ENCODE peak calls at places on chromosomes 6 and 20, in four cellular contexts. W, F, V and Y are unnamed samples.

GRCh38 chr20:45905505-45906079 is 6.4 kb downstream of the PLTP start:
- DNase-seq in W (peak; percentile 91), F (no peak), V (peak; percentile 92), Y (no peak)

GRCh38 chr6:53825514-53826321 is 30.9 kb downstream of the LRRC1 start:
- DNase-seq in W (no peak), F (no peak), V (no peak), Y (no peak)

GRCh38 chr6:115613488-115613887 is 447.2 kb downstream of the FRK start:
- DNase-seq in W (no peak), F (no peak), V (no peak), Y (no peak)

GRCh38 chr20:41138217-41138526 is 829 bp downstream of the PLCG1 start:
- DNase-seq in W (no peak), F (no peak), V (no peak), Y (no peak)

GRCh38 chr6:111794716-111795452 is 78.4 kb downstream of the FYN start:
- DNase-seq in W (no peak), F (no peak), V (no peak), Y (no peak)

GRCh38 chr6:13427838-13428527 is 59.4 kb downstream of the GFOD1 start:
- DNase-seq in W (no peak), F (no peak), V (no peak), Y (peak; percentile 16)

GRCh38 chr6:41642960-41643898 is 5.0 kb downstream of the MDFI start:
- DNase-seq in W (no peak), F (no peak), V (no peak), Y (no peak)

GRCh38 chr6:17505062-17505476 is 95.0 kb upstream of the FAM8A1 start:
- DNase-seq in W (no peak), F (no peak), V (no peak), Y (no peak)

GRCh38 chr20:3471397-3472021 is 691 bp downstream of the ATRN start:
- DNase-seq in W (no peak), F (no peak), V (no peak), Y (no peak)

GRCh38 chr20:24949756-24950127 is 673 bp downstream of the CST7 start:
- DNase-seq in W (no peak), F (no peak), V (no peak), Y (no peak)

GRCh38 chr20:64102647-64103354 is 4.6 kb downstream of the NPBWR2 start:
- DNase-seq in W (no peak), F (no peak), V (no peak), Y (no peak)

GRCh38 chr20:23050847-23051627 is 1.6 kb upstream of the THBD start:
- DNase-seq in W (peak; percentile 75), F (peak; percentile 87), V (peak; percentile 63), Y (no peak)

GRCh38 chr6:160494576-160494975 is 146.4 kb downstream of the SLC22A3 start:
- DNase-seq in W (no peak), F (no peak), V (no peak), Y (no peak)

GRCh38 chr20:53834044-53834442 is 236.4 kb downstream of the BCAS1 start:
- DNase-seq in W (no peak), F (no peak), V (no peak), Y (no peak)

GRCh38 chr6:10410214-10410873 is 4.5 kb downstream of the TFAP2A start:
- DNase-seq in W (no peak), F (no peak), V (peak; percentile 25), Y (no peak)

GRCh38 chr20:10861086-10861485 is 187.3 kb upstream of the JAG1 start:
- DNase-seq in W (no peak), F (no peak), V (peak; percentile 82), Y (no peak)

DNA sequence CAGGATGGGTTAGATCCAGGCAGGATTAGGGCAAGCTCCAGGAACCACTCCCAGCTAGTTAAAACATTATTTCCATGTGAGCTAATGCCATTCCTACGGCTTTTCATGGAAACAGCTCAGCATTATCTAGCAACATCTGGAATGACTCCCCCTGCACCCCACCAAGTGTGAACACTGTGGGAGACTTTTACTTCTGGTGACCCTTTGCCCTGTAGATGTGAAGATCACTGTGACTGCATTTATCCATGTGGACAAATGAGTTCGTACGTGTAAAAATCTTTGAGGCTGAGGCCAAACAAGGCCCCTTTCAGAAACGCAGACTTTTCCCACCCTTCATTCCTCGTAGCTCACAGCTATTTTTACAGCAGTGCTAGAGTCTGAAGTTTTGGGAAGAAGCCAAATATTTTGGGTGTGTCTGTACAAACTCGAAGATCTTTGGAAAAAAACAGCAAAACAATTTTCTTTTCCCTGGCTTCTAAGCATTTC is 221.8 kb upstream of the SOX4 start:
- DNase-seq in W (no peak), F (no peak), V (peak; percentile 26), Y (no peak)
- H3K27ac ChIP-seq in W (no peak overlapping the region), F (no peak overlapping the region), V (no peak overlapping the region), Y (no peak overlapping the region)

DNA sequence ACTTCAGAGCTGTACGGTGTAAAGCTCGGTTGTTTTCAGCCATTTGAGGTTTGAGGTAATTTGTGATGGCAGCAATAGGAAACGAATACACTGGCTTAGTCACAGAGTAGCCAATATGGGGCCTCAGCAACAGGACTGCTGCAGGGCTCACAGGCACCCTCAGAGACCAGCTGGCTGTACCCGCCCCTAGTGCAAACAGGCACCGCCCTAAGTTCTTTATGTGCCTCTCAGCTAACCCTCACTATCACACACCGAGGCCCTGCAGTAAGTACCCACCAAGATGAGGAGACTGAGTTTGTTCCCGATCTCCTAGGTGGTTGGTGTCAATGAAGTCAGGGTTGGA is 11.2 kb upstream of the SERPINB9 start:
- DNase-seq in W (no peak), F (no peak), V (no peak), Y (no peak)
- H3K27ac ChIP-seq in W (no peak overlapping the region), F (no peak overlapping the region), V (no peak overlapping the region), Y (no peak overlapping the region)

GRCh38 chr6:151012321-151013294 is 147.1 kb downstream of the MTHFD1L start:
- DNase-seq in W (no peak), F (no peak), V (no peak), Y (no peak)
- H3K27ac ChIP-seq in W (no peak overlapping the region), F (no peak overlapping the region), V (no peak overlapping the region), Y (no peak overlapping the region)

GRCh38 chr6:166620478-166621113 is 6.5 kb downstream of the RPS6KA2 start:
- DNase-seq in W (no peak), F (no peak), V (no peak), Y (no peak)

GRCh38 chr6:166618251-166618650 is 8.8 kb downstream of the RPS6KA2 start:
- DNase-seq in W (no peak), F (no peak), V (no peak), Y (no peak)

GRCh38 chr6:166621114-166621540 is 5.9 kb downstream of the RPS6KA2 start:
- DNase-seq in W (no peak), F (no peak), V (no peak), Y (no peak)

GRCh38 chr6:166618866-166619761 is 7.9 kb downstream of the RPS6KA2 start:
- DNase-seq in W (no peak), F (no peak), V (no peak), Y (no peak)

GRCh38 chr6:166619912-166620311 is 7.1 kb downstream of the RPS6KA2 start:
- DNase-seq in W (no peak), F (no peak), V (peak; percentile 87), Y (no peak)
- H3K27ac ChIP-seq in W (no peak overlapping the region), F (no peak overlapping the region), V (peak overlapping the region; percentile 61), Y (no peak overlapping the region)

DNA sequence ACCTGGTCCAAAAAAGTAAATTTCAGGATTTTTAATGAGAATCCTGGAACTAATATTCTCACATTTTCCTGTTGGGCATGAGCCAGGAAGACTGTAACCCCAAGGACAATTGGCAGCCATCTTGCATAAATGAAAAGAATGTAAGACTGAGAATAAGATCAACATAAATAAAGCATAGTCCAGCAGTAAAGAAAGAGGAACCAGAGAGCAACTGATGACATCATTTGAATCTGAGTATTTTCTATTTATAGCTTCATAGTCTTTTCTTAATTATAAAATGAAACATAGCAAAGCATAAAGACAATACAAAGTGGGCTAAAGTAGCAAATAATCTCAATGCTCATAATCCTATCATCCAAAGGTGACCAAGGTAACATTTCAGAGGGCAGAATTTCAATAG is 26.6 kb upstream of the FBXL4 start:
- DNase-seq in W (no peak), F (no peak), V (no peak), Y (no peak)
- H3K27ac ChIP-seq in W (no peak overlapping the region), F (no peak overlapping the region), V (no peak overlapping the region), Y (no peak overlapping the region)

GRCh38 chr6:165618241-165618640 is 44.8 kb downstream of the PDE10A start:
- DNase-seq in W (no peak), F (no peak), V (no peak), Y (no peak)

GRCh38 chr6:165611294-165611693 is 51.7 kb downstream of the PDE10A start:
- DNase-seq in W (no peak), F (no peak), V (no peak), Y (no peak)

GRCh38 chr6:165617528-165617927 is 45.5 kb downstream of the PDE10A start:
- DNase-seq in W (peak; percentile 28), F (no peak), V (no peak), Y (no peak)

GRCh38 chr6:165616116-165616515 is 46.9 kb downstream of the PDE10A start:
- DNase-seq in W (no peak), F (peak; percentile 27), V (no peak), Y (no peak)

GRCh38 chr6:165615629-165616028 is 47.4 kb downstream of the PDE10A start:
- DNase-seq in W (no peak), F (no peak), V (no peak), Y (no peak)
- H3K27ac ChIP-seq in W (no peak overlapping the region), F (no peak overlapping the region), V (no peak overlapping the region), Y (no peak overlapping the region)

GRCh38 chr20:34213213-34213612 is 28.0 kb upstream of the ASIP start:
- DNase-seq in W (no peak), F (no peak), V (no peak), Y (no peak)

GRCh38 chr20:34216382-34216742 is 24.9 kb upstream of the ASIP start:
- DNase-seq in W (no peak), F (no peak), V (no peak), Y (no peak)

GRCh38 chr20:34220581-34220980 is 20.6 kb upstream of the ASIP start:
- DNase-seq in W (no peak), F (no peak), V (peak; percentile 41), Y (no peak)

GRCh38 chr20:34211591-34211990 is 29.6 kb upstream of the ASIP start:
- DNase-seq in W (no peak), F (no peak), V (no peak), Y (no peak)

DNA sequence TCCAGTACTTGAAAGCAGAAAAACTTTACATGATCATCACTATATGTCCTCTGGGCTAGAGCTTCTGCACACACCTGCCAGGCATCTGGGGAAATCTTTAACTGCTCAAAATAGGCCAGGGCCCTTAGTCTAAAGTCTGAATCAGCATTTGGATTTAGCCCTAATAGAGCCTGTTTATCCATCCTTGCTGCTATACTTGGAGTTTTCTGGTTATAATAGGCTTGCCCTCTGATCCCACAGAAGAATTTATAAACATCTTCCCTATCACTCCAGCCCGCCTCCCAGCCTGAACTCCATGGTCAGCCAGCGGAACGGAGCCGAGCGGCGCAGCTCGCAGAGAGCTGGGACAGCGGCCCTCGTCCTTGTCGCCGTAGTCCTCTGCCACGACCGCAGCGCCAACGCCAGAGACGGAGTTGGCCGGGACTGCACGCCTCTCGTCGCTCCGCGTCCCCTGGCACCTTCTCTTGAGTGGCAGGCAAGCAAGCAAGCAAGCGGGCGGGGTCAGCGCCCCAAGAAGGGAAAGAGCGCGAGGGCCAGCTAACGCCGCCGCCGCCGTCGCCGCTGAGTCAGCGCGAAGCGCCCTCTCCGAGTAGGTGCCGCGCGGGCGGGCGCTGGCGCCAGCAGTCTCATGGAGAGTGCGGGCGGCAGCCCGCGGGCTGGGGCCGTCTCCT is 25.4 kb upstream of the ASIP start:
- DNase-seq in W (peak; percentile 84), F (peak; percentile 54), V (peak; percentile 61), Y (no peak)
- H3K27ac ChIP-seq in W (no peak overlapping the region), F (no peak overlapping the region), V (no peak overlapping the region), Y (no peak overlapping the region)